ENCODE peak calls at places on chromosomes 11 and 22, in ten cellular contexts. U, C, R, S, L, K, G, D, E and Z are unnamed samples.
A peak's percentile ranks its signal among the peaks of the same experiment; 100 is the strongest.

GRCh38 chr11:68839953-68840641 is 1.6 kb downstream of the CPT1A start:
- DNase-seq in E (peak; percentile 20), S (peak; percentile 56), D (no peak), K (no peak), R (no peak), C (no peak), G (no peak), L (no peak), U (peak; percentile 65), Z (no peak)

GRCh38 chr11:47551086-47551485 is 1.8 kb downstream of the CELF1 start:
- DNase-seq in U (no peak), R (peak; percentile 58), G (no peak), E (peak; percentile 48), K (peak; percentile 57), S (no peak), L (no peak), C (no peak), D (no peak), Z (no peak)

GRCh38 chr11:126336646-126337045 is 18.8 kb upstream of the ST3GAL4 start:
- DNase-seq in U (no peak), S (no peak), E (no peak), R (no peak), D (no peak), K (no peak), L (peak; percentile 56), G (no peak), C (no peak), Z (no peak)

GRCh38 chr11:75394086-75394840 is 5.1 kb upstream of the RPS3 start:
- DNase-seq in U (no peak), L (no peak), G (no peak), S (no peak), K (no peak), E (no peak), D (no peak), R (no peak), C (no peak), Z (no peak)

GRCh38 chr22:39612811-39613548 is 42.4 kb downstream of the CACNA1I start:
- DNase-seq in R (no peak), E (no peak), K (no peak), D (no peak), S (no peak), G (no peak), C (no peak), L (no peak), U (no peak), Z (no peak)

GRCh38 chr11:91978747-91979146 is 245.9 kb upstream of the FAT3 start:
- DNase-seq in K (no peak), C (no peak), S (no peak), R (no peak), E (no peak), G (no peak), L (no peak), U (no peak), D (no peak), Z (no peak)

GRCh38 chr22:20177217-20177911 is 26.5 kb upstream of the CCDC188 start:
- DNase-seq in D (no peak), U (no peak), G (no peak), K (no peak), E (no peak), C (no peak), S (no peak), R (no peak), L (no peak), Z (no peak)

GRCh38 chr11:73950869-73951710 is at the start of gene DNAJB13:
- DNase-seq in S (peak; percentile 44), K (peak; percentile 77), E (peak; percentile 60), C (no peak), R (peak; percentile 67), L (no peak), D (peak; percentile 38), U (peak; percentile 67), G (peak; percentile 28), Z (peak; percentile 90)

GRCh38 chr22:22716136-22716535 is 71.7 kb downstream of the GGTLC2 start:
- DNase-seq in S (no peak), R (no peak), D (no peak), K (no peak), C (no peak), G (no peak), U (no peak), E (no peak), L (no peak), Z (no peak)

GRCh38 chr11:78548911-78549572 is 25.6 kb downstream of the NARS2 start:
- DNase-seq in R (no peak), K (no peak), D (no peak), U (no peak), L (no peak), G (no peak), E (no peak), C (no peak), S (no peak), Z (no peak)

GRCh38 chr11:12687216-12687623 is 13.0 kb downstream of the TEAD1 start:
- DNase-seq in G (no peak), K (no peak), S (no peak), E (no peak), C (no peak), U (no peak), L (no peak), D (no peak), R (no peak), Z (no peak)

GRCh38 chr22:43911351-43911750 is 12.3 kb upstream of the PNPLA3 start:
- DNase-seq in G (no peak), U (no peak), C (no peak), E (no peak), S (no peak), L (no peak), D (no peak), K (no peak), R (no peak), Z (no peak)

GRCh38 chr11:22466809-22467208 is 128.6 kb downstream of the SLC17A6 start:
- DNase-seq in E (peak; percentile 97), S (no peak), D (peak; percentile 13), L (peak; percentile 68), G (no peak), K (no peak), R (peak; percentile 4), C (no peak), U (no peak), Z (peak; percentile 17)

GRCh38 chr22:21631025-21631424 is 1.2 kb upstream of the YDJC start:
- DNase-seq in C (no peak), U (no peak), S (no peak), R (no peak), L (no peak), G (no peak), D (no peak), K (no peak), E (no peak), Z (no peak)

GRCh38 chr22:21632237-21632895 is at the start of gene CCDC116:
- DNase-seq in R (peak; percentile 31), L (no peak), U (peak; percentile 72), K (peak; percentile 81), D (no peak), C (no peak), S (peak; percentile 44), E (no peak), G (no peak), Z (no peak)

GRCh38 chr22:21633481-21633880 is 921 bp downstream of the CCDC116 start:
- DNase-seq in C (no peak), E (no peak), S (no peak), D (no peak), G (no peak), R (no peak), K (no peak), U (no peak), L (no peak), Z (no peak)

GRCh38 chr22:21634081-21634480 is 1.5 kb downstream of the CCDC116 start:
- DNase-seq in G (no peak), L (no peak), D (no peak), S (no peak), C (no peak), U (no peak), K (no peak), E (no peak), R (no peak), Z (no peak)

GRCh38 chr22:21632931-21633330 is 371 bp downstream of the CCDC116 start:
- DNase-seq in S (no peak), G (no peak), D (no peak), L (no peak), R (no peak), E (no peak), C (no peak), U (no peak), K (no peak), Z (no peak)
- TF ChIP-seq POLR2A in S (no peak), G (no peak), D (no peak), L (no peak), R (no peak), E (no peak), C (no peak), U (no peak), K (no peak), Z (no peak)

GRCh38 chr11:67630943-67631331 is 1.2 kb upstream of the NUDT8 start:
- DNase-seq in R (no peak), S (no peak), E (no peak), L (no peak), D (no peak), U (peak; percentile 54), K (no peak), C (no peak), G (no peak), Z (no peak)

GRCh38 chr11:67629386-67630229 is at the start of gene NUDT8:
- DNase-seq in K (peak; percentile 65), C (peak; percentile 79), E (peak; percentile 68), R (peak; percentile 88), L (peak; percentile 90), S (peak; percentile 90), G (peak; percentile 86), U (peak; percentile 96), D (peak; percentile 63), Z (peak; percentile 90)

GRCh38 chr11:67631427-67631826 is 1.7 kb upstream of the NUDT8 start:
- DNase-seq in K (no peak), R (no peak), E (no peak), U (peak; percentile 73), L (peak; percentile 76), C (no peak), D (no peak), S (peak; percentile 51), G (no peak), Z (no peak)

GRCh38 chr11:67631853-67632174 is 2.1 kb upstream of the NUDT8 start:
- DNase-seq in E (no peak), C (no peak), U (no peak), R (no peak), K (no peak), S (no peak), L (no peak), G (no peak), D (no peak), Z (no peak)

GRCh38 chr11:67630230-67630942 is 649 bp upstream of the NUDT8 start:
- DNase-seq in L (peak; percentile 99), U (peak; percentile 100), C (peak; percentile 99), G (peak; percentile 99), D (peak; percentile 93), R (peak; percentile 98), S (peak; percentile 100), E (peak; percentile 94), K (peak; percentile 92), Z (peak; percentile 94)
- TF ChIP-seq POLR2A in L (no peak), U (peak; percentile 93), C (peak; percentile 89), G (peak; percentile 69), D (peak; percentile 18), R (peak; percentile 52), S (peak; percentile 96), E (peak; percentile 60), K (no peak), Z (peak; percentile 54)

GRCh38 chr22:42621505-42622002 is 6.9 kb upstream of the POLDIP3 start:
- DNase-seq in K (peak; percentile 47), U (peak; percentile 83), E (peak; percentile 61), G (peak; percentile 73), R (peak; percentile 64), C (peak; percentile 74), S (peak; percentile 80), D (peak; percentile 50), L (peak; percentile 87), Z (no peak)
- TF ChIP-seq POLR2A in K (no peak), U (no peak), E (no peak), G (no peak), R (no peak), C (no peak), S (no peak), D (no peak), L (no peak), Z (no peak)

GRCh38 chr22:30368420-30368819 is 11.6 kb downstream of the CCDC157 start:
- DNase-seq in U (no peak), L (no peak), E (peak; percentile 5), R (no peak), S (no peak), C (no peak), K (no peak), D (no peak), G (no peak), Z (no peak)
- TF ChIP-seq POLR2A in U (no peak), L (no peak), E (no peak), R (no peak), S (no peak), C (no peak), K (no peak), D (no peak), G (no peak), Z (no peak)